ENCODE peak calls at places on chromosomes 4 and X, in six cellular contexts. One of them, this sample, is unnamed.

GRCh38 chrX:109886122-109886761 is 116.7 kb upstream of the TMEM164 start:
- DNase-seq in K562: peak; percentile 63
- DNase-seq in HepG2: peak; percentile 31
- DNase-seq in GM23338: peak; percentile 58
- DNase-seq in H1: no peak
- DNase-seq in GM12878: no peak
- DNase-seq in this sample: peak; percentile 30

GRCh38 chrX:72340046-72340445 is 34.3 kb upstream of the CITED1 start:
- DNase-seq in GM23338: no peak
- DNase-seq in K562: no peak
- DNase-seq in H1: no peak
- DNase-seq in GM12878: no peak
- DNase-seq in HepG2: no peak
- DNase-seq in this sample: no peak

GRCh38 chr4:185128272-185129119 is 14.6 kb upstream of the SLC25A4 start:
- DNase-seq in GM23338: peak; percentile 76
- DNase-seq in GM12878: no peak
- DNase-seq in K562: no peak
- DNase-seq in H1: no peak
- DNase-seq in HepG2: no peak
- DNase-seq in this sample: peak; percentile 65

GRCh38 chr4:56215901-56216300 is 171.4 kb downstream of the AASDH start:
- DNase-seq in HepG2: no peak
- DNase-seq in GM12878: no peak
- DNase-seq in GM23338: peak; percentile 43
- DNase-seq in H1: peak; percentile 23
- DNase-seq in K562: no peak
- DNase-seq in this sample: no peak

GRCh38 chr4:42750091-42750490 is 93.2 kb upstream of the ATP8A1 start:
- DNase-seq in H1: no peak
- DNase-seq in K562: no peak
- DNase-seq in GM23338: peak; percentile 34
- DNase-seq in GM12878: peak; percentile 3
- DNase-seq in HepG2: no peak
- DNase-seq in this sample: no peak

GRCh38 chr4:188779586-188779985 is 640.3 kb downstream of the TRIML1 start:
- DNase-seq in GM12878: no peak
- DNase-seq in GM23338: no peak
- DNase-seq in H1: no peak
- DNase-seq in HepG2: no peak
- DNase-seq in K562: no peak
- DNase-seq in this sample: no peak

GRCh38 chr4:88661724-88662123 is 35.9 kb downstream of the NAP1L5 start:
- DNase-seq in GM23338: no peak
- DNase-seq in H1: no peak
- DNase-seq in GM12878: no peak
- DNase-seq in HepG2: no peak
- DNase-seq in K562: no peak
- DNase-seq in this sample: no peak

GRCh38 chrX:143669395-143669794 is 33.5 kb upstream of the SLITRK4 start:
- DNase-seq in GM12878: no peak
- DNase-seq in GM23338: peak; percentile 8
- DNase-seq in K562: no peak
- DNase-seq in HepG2: no peak
- DNase-seq in H1: no peak
- DNase-seq in this sample: no peak

GRCh38 chr4:3293410-3294391 is 880 bp downstream of the RGS12 start:
- DNase-seq in K562: no peak
- DNase-seq in HepG2: no peak
- DNase-seq in GM12878: no peak
- DNase-seq in H1: no peak
- DNase-seq in GM23338: no peak
- DNase-seq in this sample: peak; percentile 26

GRCh38 chr4:110152386-110152785 is 46.0 kb downstream of the ELOVL6 start:
- DNase-seq in GM12878: no peak
- DNase-seq in K562: no peak
- DNase-seq in GM23338: no peak
- DNase-seq in H1: no peak
- DNase-seq in HepG2: no peak
- DNase-seq in this sample: no peak

GRCh38 chr4:67568820-67569219 is 10.3 kb downstream of the STAP1 start:
- DNase-seq in HepG2: no peak
- DNase-seq in GM23338: no peak
- DNase-seq in GM12878: no peak
- DNase-seq in K562: no peak
- DNase-seq in H1: no peak
- DNase-seq in this sample: no peak

GRCh38 chrX:23616361-23616760 is 50.9 kb upstream of the PRDX4 start:
- DNase-seq in K562: peak; percentile 50
- DNase-seq in GM23338: peak; percentile 44
- DNase-seq in GM12878: no peak
- DNase-seq in H1: no peak
- DNase-seq in HepG2: peak; percentile 0
- DNase-seq in this sample: no peak

GRCh38 chrX:107153005-107153404 is 34.4 kb upstream of the RBM41 start:
- DNase-seq in GM12878: no peak
- DNase-seq in HepG2: no peak
- DNase-seq in K562: peak; percentile 11
- DNase-seq in H1: no peak
- DNase-seq in GM23338: no peak
- DNase-seq in this sample: no peak

GRCh38 chr4:77804471-77804870 is 14.7 kb downstream of the CNOT6L start:
- DNase-seq in K562: no peak
- DNase-seq in HepG2: no peak
- DNase-seq in GM23338: no peak
- DNase-seq in GM12878: no peak
- DNase-seq in H1: no peak
- DNase-seq in this sample: no peak

GRCh38 chr4:150769235-150769634 is 187.3 kb downstream of the MAB21L2 start:
- DNase-seq in H1: no peak
- DNase-seq in GM23338: no peak
- DNase-seq in HepG2: peak; percentile 67
- DNase-seq in GM12878: no peak
- DNase-seq in K562: no peak
- DNase-seq in this sample: no peak

GRCh38 chr4:142044271-142044670 is 407.9 kb downstream of the IL15 start:
- DNase-seq in K562: no peak
- DNase-seq in GM23338: peak; percentile 36
- DNase-seq in H1: no peak
- DNase-seq in HepG2: no peak
- DNase-seq in GM12878: no peak
- DNase-seq in this sample: no peak

GRCh38 chr4:81747242-81747930 is 275.7 kb upstream of the RASGEF1B start:
- DNase-seq in K562: peak; percentile 22
- DNase-seq in H1: no peak
- DNase-seq in HepG2: no peak
- DNase-seq in GM12878: no peak
- DNase-seq in GM23338: no peak
- DNase-seq in this sample: no peak

GRCh38 chr4:38002451-38003071 is 42.4 kb downstream of the PTTG2 start:
- DNase-seq in H1: no peak
- DNase-seq in GM23338: peak; percentile 59
- DNase-seq in GM12878: no peak
- DNase-seq in HepG2: no peak
- DNase-seq in K562: no peak
- DNase-seq in this sample: no peak

GRCh38 chrX:44101300-44101699 is 128.1 kb upstream of the NDP start:
- DNase-seq in H1: no peak
- DNase-seq in HepG2: no peak
- DNase-seq in GM12878: no peak
- DNase-seq in GM23338: no peak
- DNase-seq in K562: no peak
- DNase-seq in this sample: no peak

GRCh38 chr4:107801766-107802211 is 22.9 kb upstream of the SGMS2 start:
- DNase-seq in HepG2: no peak
- DNase-seq in GM12878: no peak
- DNase-seq in K562: no peak
- DNase-seq in GM23338: no peak
- DNase-seq in H1: no peak
- DNase-seq in this sample: no peak

DNA sequence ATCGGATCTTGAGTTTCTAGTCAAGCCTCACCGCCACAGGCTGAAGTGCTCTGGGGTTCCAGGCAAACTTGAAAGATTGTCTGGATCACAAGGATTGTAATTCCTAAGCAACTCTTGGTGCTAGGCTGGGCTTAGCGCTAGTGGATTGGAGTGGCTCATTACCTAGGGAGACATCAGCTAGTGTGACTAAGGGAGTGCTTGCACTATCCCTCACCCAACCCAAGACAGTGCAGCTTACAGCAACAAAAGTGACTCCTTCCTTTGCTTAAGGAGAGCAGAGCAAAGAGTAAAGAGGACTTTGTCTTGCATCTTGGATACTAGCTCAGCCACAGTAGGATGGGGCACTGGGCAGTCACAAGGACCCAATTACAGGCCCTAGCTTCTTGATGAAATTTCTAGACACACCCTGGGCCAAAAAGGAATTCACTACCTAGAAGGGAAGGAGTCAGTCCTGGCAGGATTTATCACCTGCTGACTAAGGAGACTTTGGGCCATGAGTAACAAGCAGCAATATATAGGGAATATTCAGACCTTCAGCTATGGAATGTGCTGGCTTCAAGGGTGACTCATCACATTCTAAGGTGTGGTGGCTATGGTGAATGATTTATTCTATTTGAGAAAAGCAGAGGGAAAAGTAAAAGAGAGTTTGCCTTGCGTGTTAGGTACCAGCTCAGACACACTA is 1212.4 kb downstream of the PCDH18 start:
- DNase-seq in GM12878: no peak
- DNase-seq in K562: no peak
- DNase-seq in HepG2: peak; percentile 5
- DNase-seq in H1: no peak
- DNase-seq in GM23338: no peak
- DNase-seq in this sample: no peak
- TF ChIP-seq CREB1 in GM12878: no peak
- TF ChIP-seq CREB1 in K562: no peak
- TF ChIP-seq CREB1 in HepG2: no peak
- TF ChIP-seq CREB1 in H1: no peak
- TF ChIP-seq CREB1 in GM23338: no peak
- TF ChIP-seq CREB1 in this sample: no peak

GRCh38 chrX:113906168-113906567 is 677.7 kb upstream of the HTR2C start:
- DNase-seq in GM12878: no peak
- DNase-seq in HepG2: no peak
- DNase-seq in GM23338: no peak
- DNase-seq in K562: no peak
- DNase-seq in H1: no peak
- DNase-seq in this sample: no peak
- TF ChIP-seq CREB1 in GM12878: no peak
- TF ChIP-seq CREB1 in HepG2: no peak
- TF ChIP-seq CREB1 in GM23338: no peak
- TF ChIP-seq CREB1 in K562: no peak
- TF ChIP-seq CREB1 in H1: no peak
- TF ChIP-seq CREB1 in this sample: no peak

DNA sequence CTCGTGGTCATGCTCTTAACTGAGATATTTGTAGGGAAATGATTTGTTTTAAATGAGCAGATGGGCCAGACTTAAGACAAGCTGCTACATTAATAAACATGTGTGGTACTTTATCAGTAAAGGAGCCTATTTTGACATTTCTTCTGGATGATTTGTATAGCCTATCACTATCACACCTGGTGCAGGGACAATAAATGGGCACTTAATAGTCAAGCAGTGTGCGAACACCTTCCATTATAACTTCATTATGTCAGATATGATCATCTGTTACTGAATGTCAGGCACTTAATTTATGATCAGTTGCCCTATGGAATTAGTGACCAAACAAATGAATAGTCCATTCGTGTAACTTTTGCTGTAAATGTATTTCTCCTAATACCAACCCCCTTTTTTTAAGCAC is 628.8 kb downstream of the ADGRL3 start:
- DNase-seq in GM23338: no peak
- DNase-seq in K562: no peak
- DNase-seq in GM12878: no peak
- DNase-seq in H1: no peak
- DNase-seq in HepG2: no peak
- DNase-seq in this sample: no peak
- TF ChIP-seq CREB1 in GM23338: no peak
- TF ChIP-seq CREB1 in K562: no peak
- TF ChIP-seq CREB1 in GM12878: no peak
- TF ChIP-seq CREB1 in H1: no peak
- TF ChIP-seq CREB1 in HepG2: no peak
- TF ChIP-seq CREB1 in this sample: no peak

DNA sequence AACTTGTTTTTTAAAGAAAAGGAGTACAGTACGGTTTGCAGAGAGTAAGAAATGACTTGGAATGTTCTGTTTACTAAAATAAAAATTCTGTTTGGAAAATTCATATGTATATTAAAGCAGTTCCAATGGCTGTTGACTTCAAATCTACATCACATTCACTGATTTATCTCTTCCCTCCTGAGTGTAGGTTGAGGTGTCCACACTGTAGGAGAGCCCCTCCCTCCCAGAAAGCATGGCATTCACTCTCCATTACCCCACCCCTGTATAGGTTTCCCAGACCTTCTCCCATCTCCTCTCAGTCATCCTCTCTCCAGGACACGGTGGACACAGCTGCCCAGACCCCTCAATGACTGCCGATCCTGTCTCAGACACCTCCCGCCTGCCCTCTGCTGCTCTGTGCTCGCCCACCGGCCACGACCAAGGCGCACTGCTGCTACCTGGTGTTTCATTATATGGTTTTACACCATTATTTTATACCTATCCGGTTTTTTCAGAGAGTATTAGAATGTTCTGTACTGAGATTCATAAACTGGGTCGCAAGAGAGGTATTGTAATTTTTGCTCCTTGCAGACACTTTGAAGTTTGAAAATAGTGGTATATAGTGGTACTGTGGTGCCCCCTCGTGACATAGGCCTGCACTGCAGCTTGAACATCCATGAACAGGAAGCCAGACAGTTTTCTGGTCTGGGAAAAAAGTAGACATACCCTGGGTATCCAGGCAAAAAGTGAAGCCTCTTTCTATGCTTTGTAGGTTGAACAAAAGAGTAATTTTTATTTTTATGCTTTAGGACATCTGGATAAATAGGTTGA is 38.8 kb upstream of the BEX4 start:
- DNase-seq in K562: peak; percentile 53
- DNase-seq in GM23338: peak; percentile 52
- DNase-seq in H1: no peak
- DNase-seq in HepG2: peak; percentile 11
- DNase-seq in GM12878: no peak
- DNase-seq in this sample: peak; percentile 60
- TF ChIP-seq CREB1 in K562: no peak
- TF ChIP-seq CREB1 in GM23338: no peak
- TF ChIP-seq CREB1 in H1: no peak
- TF ChIP-seq CREB1 in HepG2: no peak
- TF ChIP-seq CREB1 in GM12878: no peak
- TF ChIP-seq CREB1 in this sample: no peak

This sample was measured in WTC11.